ENCODE peak calls at places on chromosomes 11 and 22, in six cellular contexts. One of them, this sample, is unnamed.

GRCh38 chr11:19244621-19245020 is 3.9 kb upstream of the E2F8 start:
- DNase-seq in testis: no peak
- DNase-seq in GM18507: no peak
- DNase-seq in anterior cingulate cortex: no peak
- DNase-seq in NCI-H146: no peak
- DNase-seq in fibroblast of mammary gland: no peak
- DNase-seq in this sample: no peak

GRCh38 chr11:66559141-66559861 is 9.1 kb downstream of the CTSF start:
- DNase-seq in testis: peak; percentile 49
- DNase-seq in GM18507: no peak
- DNase-seq in anterior cingulate cortex: no peak
- DNase-seq in NCI-H146: no peak
- DNase-seq in fibroblast of mammary gland: peak; percentile 10
- DNase-seq in this sample: peak; percentile 49

GRCh38 chr11:122248130-122248529 is 132.1 kb upstream of the BLID start:
- DNase-seq in testis: no peak
- DNase-seq in GM18507: no peak
- DNase-seq in anterior cingulate cortex: no peak
- DNase-seq in NCI-H146: no peak
- DNase-seq in fibroblast of mammary gland: no peak
- DNase-seq in this sample: peak; percentile 64

GRCh38 chr11:129442171-129442570 is 66.5 kb downstream of the BARX2 start:
- DNase-seq in testis: no peak
- DNase-seq in GM18507: no peak
- DNase-seq in anterior cingulate cortex: no peak
- DNase-seq in NCI-H146: no peak
- DNase-seq in fibroblast of mammary gland: no peak
- DNase-seq in this sample: no peak

GRCh38 chr11:66904055-66904454 is 47.2 kb downstream of the LRFN4 start:
- DNase-seq in testis: no peak
- DNase-seq in GM18507: no peak
- DNase-seq in anterior cingulate cortex: no peak
- DNase-seq in NCI-H146: no peak
- DNase-seq in fibroblast of mammary gland: peak; percentile 49
- DNase-seq in this sample: no peak

GRCh38 chr22:45212306-45212709 is 28.4 kb downstream of the KIAA0930 start:
- DNase-seq in testis: peak; percentile 74
- DNase-seq in GM18507: no peak
- DNase-seq in anterior cingulate cortex: peak; percentile 47
- DNase-seq in NCI-H146: no peak
- DNase-seq in fibroblast of mammary gland: peak; percentile 91
- DNase-seq in this sample: peak; percentile 83

GRCh38 chr11:62413060-62413696 is 5.7 kb upstream of the SCGB1A1 start:
- DNase-seq in testis: no peak
- DNase-seq in GM18507: no peak
- DNase-seq in anterior cingulate cortex: no peak
- DNase-seq in NCI-H146: peak; percentile 23
- DNase-seq in fibroblast of mammary gland: no peak
- DNase-seq in this sample: no peak

GRCh38 chr22:48089601-48090331 is 1327.3 kb downstream of the TBC1D22A start:
- DNase-seq in testis: peak; percentile 57
- DNase-seq in GM18507: no peak
- DNase-seq in anterior cingulate cortex: no peak
- DNase-seq in NCI-H146: no peak
- DNase-seq in fibroblast of mammary gland: peak; percentile 1
- DNase-seq in this sample: no peak

GRCh38 chr22:29879738-29880137 is 3.2 kb upstream of the MTMR3 start:
- DNase-seq in testis: peak; percentile 87
- DNase-seq in GM18507: no peak
- DNase-seq in anterior cingulate cortex: no peak
- DNase-seq in NCI-H146: no peak
- DNase-seq in fibroblast of mammary gland: peak; percentile 28
- DNase-seq in this sample: no peak

GRCh38 chr11:60895687-60896086 is 10.7 kb downstream of the PRPF19 start:
- DNase-seq in testis: no peak
- DNase-seq in GM18507: no peak
- DNase-seq in anterior cingulate cortex: no peak
- DNase-seq in NCI-H146: no peak
- DNase-seq in fibroblast of mammary gland: no peak
- DNase-seq in this sample: no peak

GRCh38 chr11:33402066-33402465 is 144.9 kb downstream of the HIPK3 start:
- DNase-seq in testis: no peak
- DNase-seq in GM18507: no peak
- DNase-seq in anterior cingulate cortex: no peak
- DNase-seq in NCI-H146: no peak
- DNase-seq in fibroblast of mammary gland: no peak
- DNase-seq in this sample: no peak

GRCh38 chr11:71998649-71999310 is at the start of gene IL18BP:
- DNase-seq in testis: no peak
- DNase-seq in GM18507: peak; percentile 51
- DNase-seq in anterior cingulate cortex: no peak
- DNase-seq in NCI-H146: no peak
- DNase-seq in fibroblast of mammary gland: no peak
- DNase-seq in this sample: no peak

GRCh38 chr22:40325315-40325714 is 21.0 kb upstream of the ADSL start:
- DNase-seq in testis: no peak
- DNase-seq in GM18507: no peak
- DNase-seq in anterior cingulate cortex: no peak
- DNase-seq in NCI-H146: no peak
- DNase-seq in fibroblast of mammary gland: no peak
- DNase-seq in this sample: no peak

GRCh38 chr11:44007746-44008501 is 39.9 kb upstream of the ACCSL start:
- DNase-seq in testis: peak; percentile 12
- DNase-seq in GM18507: no peak
- DNase-seq in anterior cingulate cortex: no peak
- DNase-seq in NCI-H146: no peak
- DNase-seq in fibroblast of mammary gland: no peak
- DNase-seq in this sample: no peak

GRCh38 chr11:134541951-134542350 is 129.9 kb upstream of the B3GAT1 start:
- DNase-seq in testis: peak; percentile 7
- DNase-seq in GM18507: no peak
- DNase-seq in anterior cingulate cortex: no peak
- DNase-seq in NCI-H146: no peak
- DNase-seq in fibroblast of mammary gland: no peak
- DNase-seq in this sample: no peak

GRCh38 chr11:12793506-12793905 is 119.3 kb downstream of the TEAD1 start:
- DNase-seq in testis: no peak
- DNase-seq in GM18507: no peak
- DNase-seq in anterior cingulate cortex: no peak
- DNase-seq in NCI-H146: no peak
- DNase-seq in fibroblast of mammary gland: no peak
- DNase-seq in this sample: no peak

GRCh38 chr11:70119502-70119901 is 41.4 kb downstream of the ANO1 start:
- DNase-seq in testis: no peak
- DNase-seq in GM18507: no peak
- DNase-seq in anterior cingulate cortex: no peak
- DNase-seq in NCI-H146: no peak
- DNase-seq in fibroblast of mammary gland: no peak
- DNase-seq in this sample: no peak

GRCh38 chr22:27194096-27194748 is 536.8 kb downstream of the MIAT start:
- DNase-seq in testis: no peak
- DNase-seq in GM18507: no peak
- DNase-seq in anterior cingulate cortex: no peak
- DNase-seq in NCI-H146: no peak
- DNase-seq in fibroblast of mammary gland: no peak
- DNase-seq in this sample: no peak

GRCh38 chr22:20963201-20964052 is 3.6 kb upstream of the AIFM3 start:
- DNase-seq in testis: no peak
- DNase-seq in GM18507: no peak
- DNase-seq in anterior cingulate cortex: no peak
- DNase-seq in NCI-H146: no peak
- DNase-seq in fibroblast of mammary gland: no peak
- DNase-seq in this sample: no peak

GRCh38 chr11:102139081-102139498 is 28.8 kb downstream of the YAP1 start:
- DNase-seq in testis: no peak
- DNase-seq in GM18507: no peak
- DNase-seq in anterior cingulate cortex: no peak
- DNase-seq in NCI-H146: no peak
- DNase-seq in fibroblast of mammary gland: peak; percentile 90
- DNase-seq in this sample: no peak

GRCh38 chr11:1305558-1306056 is 3.8 kb downstream of the TOLLIP start:
- DNase-seq in testis: no peak
- DNase-seq in GM18507: no peak
- DNase-seq in anterior cingulate cortex: no peak
- DNase-seq in NCI-H146: no peak
- DNase-seq in fibroblast of mammary gland: no peak
- DNase-seq in this sample: no peak

GRCh38 chr11:35523351-35523768 is 2.1 kb downstream of the PAMR1 start:
- DNase-seq in testis: no peak
- DNase-seq in GM18507: no peak
- DNase-seq in anterior cingulate cortex: no peak
- DNase-seq in NCI-H146: no peak
- DNase-seq in fibroblast of mammary gland: peak; percentile 80
- DNase-seq in this sample: no peak

GRCh38 chr11:69475866-69476714 is 5.4 kb upstream of the LINC01488 start:
- DNase-seq in testis: no peak
- DNase-seq in GM18507: no peak
- DNase-seq in anterior cingulate cortex: no peak
- DNase-seq in NCI-H146: no peak
- DNase-seq in fibroblast of mammary gland: no peak
- DNase-seq in this sample: no peak